ENCODE peak calls at places on chromosomes 12 and 14, in six cellular contexts. Z is IMR-90, Y is neuronal stem cell, H is mesenchymal stem cell, V is mesendoderm, X is H1. J is an unnamed sample.

GRCh38 chr12:82415402-82415801 is 57.1 kb downstream of the METTL25 start:
- DNase-seq in Y (no peak), X (no peak), Z (peak; percentile 49), H (no peak), V (no peak), J (peak; percentile 8)

GRCh38 chr12:98656289-98657101 is 11.4 kb downstream of the APAF1 start:
- DNase-seq in H (no peak), V (no peak), Y (no peak), Z (no peak), X (no peak), J (no peak)

GRCh38 chr14:93049867-93050331 is 65.8 kb downstream of the ITPK1 start:
- DNase-seq in V (no peak), H (no peak), X (no peak), Y (no peak), Z (no peak), J (no peak)

GRCh38 chr12:124833693-124834122 is 30.0 kb downstream of the SCARB1 start:
- DNase-seq in H (no peak), X (peak; percentile 82), Z (no peak), V (peak; percentile 75), Y (peak; percentile 81), J (no peak)

GRCh38 chr14:85516239-85517112 is 13.5 kb upstream of the FLRT2 start:
- DNase-seq in H (peak; percentile 50), Z (peak; percentile 88), X (no peak), Y (no peak), V (no peak), J (no peak)

GRCh38 chr14:99195602-99196309 is 76.2 kb downstream of the BCL11B start:
- DNase-seq in Z (no peak), X (no peak), Y (no peak), H (no peak), V (no peak), J (no peak)

GRCh38 chr14:105050551-105050897 is 14.7 kb downstream of the GPR132 start:
- DNase-seq in Y (no peak), X (no peak), V (no peak), H (peak; percentile 30), Z (peak; percentile 42), J (peak; percentile 54)

GRCh38 chr12:25415004-25415403 is 138.1 kb downstream of the LMNTD1 start:
- DNase-seq in X (no peak), Z (no peak), H (no peak), Y (no peak), V (no peak), J (no peak)

GRCh38 chr14:61475316-61475715 is 153.9 kb downstream of the PRKCH start:
- DNase-seq in Y (peak; percentile 37), H (peak; percentile 75), Z (peak; percentile 84), V (peak; percentile 65), X (no peak), J (no peak)

GRCh38 chr12:101598483-101598882 is 3.7 kb downstream of the MYBPC1 start:
- DNase-seq in X (no peak), Z (no peak), H (no peak), V (no peak), Y (no peak), J (no peak)

GRCh38 chr12:108313609-108314331 is 25.3 kb downstream of the CMKLR1 start:
- DNase-seq in V (peak; percentile 72), X (no peak), H (no peak), Y (no peak), Z (no peak), J (no peak)

GRCh38 chr12:75908961-75909699 is 122.4 kb downstream of the PHLDA1 start:
- DNase-seq in V (no peak), X (no peak), H (peak; percentile 44), Y (no peak), Z (peak; percentile 82), J (no peak)

GRCh38 chr12:30440826-30441602 is 254.7 kb downstream of the IPO8 start:
- DNase-seq in H (peak; percentile 64), Y (peak; percentile 12), X (no peak), V (peak; percentile 75), Z (peak; percentile 27), J (no peak)

GRCh38 chr12:43111608-43112007 is 440.4 kb downstream of the ADAMTS20 start:
- DNase-seq in Z (peak; percentile 7), X (no peak), H (no peak), Y (no peak), V (no peak), J (no peak)

GRCh38 chr12:12172106-12172511 is 94.7 kb downstream of the LRP6 start:
- DNase-seq in X (no peak), Z (peak; percentile 21), V (no peak), H (peak; percentile 47), Y (no peak), J (peak; percentile 11)

GRCh38 chr14:24286996-24287395 is 12.6 kb downstream of the DHRS1 start:
- DNase-seq in Z (no peak), V (no peak), H (no peak), Y (no peak), X (no peak), J (no peak)

GRCh38 chr14:90140956-90141316 is 79.1 kb downstream of the KCNK13 start:
- DNase-seq in Z (peak; percentile 71), X (no peak), Y (no peak), H (peak; percentile 14), V (peak; percentile 71), J (no peak)

GRCh38 chr14:42884100-42884499 is 1277.4 kb downstream of the LRFN5 start:
- DNase-seq in V (peak; percentile 49), X (no peak), H (peak; percentile 90), Z (peak; percentile 93), Y (no peak), J (peak; percentile 5)

GRCh38 chr14:53501361-53502320 is 348.5 kb upstream of the DDHD1 start:
- DNase-seq in X (no peak), V (no peak), Z (peak; percentile 93), H (peak; percentile 86), Y (no peak), J (peak; percentile 14)

GRCh38 chr14:67441672-67442071 is 29.7 kb upstream of the PLEK2 start:
- DNase-seq in Y (no peak), V (no peak), H (no peak), Z (no peak), X (no peak), J (no peak)

GRCh38 chr14:59229653-59230406 is 41.4 kb downstream of the DAAM1 start:
- DNase-seq in Y (no peak), H (no peak), X (no peak), V (no peak), Z (no peak), J (no peak)

GRCh38 chr12:50572275-50572674 is 67.5 kb downstream of the DIP2B start:
- DNase-seq in Z (peak; percentile 89), V (peak; percentile 56), H (peak; percentile 86), Y (no peak), X (no peak), J (peak; percentile 93)

GRCh38 chr14:45946251-45946650 is 693.2 kb upstream of the MIS18BP1 start:
- DNase-seq in Z (no peak), H (no peak), X (no peak), V (no peak), Y (no peak), J (no peak)

GRCh38 chr12:20404576-20405346 is 36.4 kb downstream of the PDE3A start:
- DNase-seq in X (no peak), H (no peak), V (no peak), Y (no peak), Z (peak; percentile 6), J (no peak)

DNA sequence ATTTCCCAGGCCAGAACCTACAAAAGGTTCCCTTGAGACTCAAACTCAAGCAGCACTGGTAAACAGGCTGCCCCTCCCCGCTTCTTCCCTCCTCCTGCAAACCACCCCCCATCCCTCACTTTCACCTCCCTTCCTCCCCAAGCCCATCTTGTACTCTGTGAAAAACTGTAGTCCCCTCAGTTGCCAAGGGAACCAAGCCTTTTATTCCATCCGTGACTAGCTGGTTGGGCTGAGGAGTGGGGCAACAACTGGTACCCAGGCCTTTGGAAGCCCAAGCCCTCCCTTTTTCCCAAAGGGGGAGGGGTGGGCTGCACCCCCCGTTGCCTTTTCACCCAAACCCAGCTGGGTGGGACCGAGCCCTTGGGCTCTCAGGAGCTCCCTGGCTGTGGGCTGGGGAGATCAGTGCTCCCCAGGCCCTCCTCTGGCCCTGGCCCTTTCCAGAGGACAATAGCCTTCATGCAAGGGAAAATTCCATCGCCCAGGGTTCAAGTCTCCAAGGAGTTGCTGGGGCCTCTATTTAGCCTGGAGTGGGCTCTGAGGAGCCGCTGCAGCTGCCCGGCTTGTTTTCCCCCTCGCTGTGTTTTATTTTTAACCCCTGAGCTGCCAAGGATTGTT is 61.9 kb downstream of the ZFP36L1 start:
- DNase-seq in H (no peak), X (peak; percentile 63), Y (peak; percentile 71), Z (no peak), V (peak; percentile 64), J (no peak)
- H3K4me3 ChIP-seq in H (no peak overlapping the region), X (peak overlapping the region; percentile 42), Y (no peak overlapping the region), Z (no peak overlapping the region), V (no peak overlapping the region), J (no peak overlapping the region)

GRCh38 chr12:6816598-6816997 is 5.0 kb upstream of the GPR162 start:
- DNase-seq in X (no peak), Z (no peak), Y (no peak), V (peak; percentile 57), H (no peak), J (no peak)
- H3K9ac ChIP-seq in X (no peak overlapping the region), Z (no peak overlapping the region), Y (no peak overlapping the region), V (no peak overlapping the region), H (no peak overlapping the region), J (no peak overlapping the region)

GRCh38 chr14:75450381-75451276 is 22.8 kb downstream of the JDP2 start:
- DNase-seq in Z (peak; percentile 40), Y (no peak), H (no peak), V (no peak), X (no peak), J (no peak)

GRCh38 chr14:75453817-75454434 is 26.1 kb downstream of the JDP2 start:
- DNase-seq in H (no peak), X (no peak), Z (no peak), V (peak; percentile 37), Y (no peak), J (no peak)

GRCh38 chr14:75452324-75452723 is 24.5 kb downstream of the JDP2 start:
- DNase-seq in Y (no peak), Z (no peak), X (no peak), V (peak; percentile 21), H (no peak), J (no peak)

GRCh38 chr14:75454963-75455546 is 27.2 kb downstream of the JDP2 start:
- DNase-seq in Z (peak; percentile 76), Y (no peak), H (peak; percentile 87), V (peak; percentile 54), X (no peak), J (peak; percentile 20)

GRCh38 chr14:75452900-75453816 is 25.3 kb downstream of the JDP2 start:
- DNase-seq in V (peak; percentile 99), X (peak; percentile 82), Z (peak; percentile 89), Y (peak; percentile 89), H (peak; percentile 93), J (peak; percentile 93)
- H2BK5ac ChIP-seq in V (no peak overlapping the region), X (peak overlapping the region; percentile 98), Z (peak overlapping the region; percentile 95), Y (peak overlapping the region; percentile 85), H (peak overlapping the region; percentile 1), J (peak overlapping the region; percentile 81)

DNA sequence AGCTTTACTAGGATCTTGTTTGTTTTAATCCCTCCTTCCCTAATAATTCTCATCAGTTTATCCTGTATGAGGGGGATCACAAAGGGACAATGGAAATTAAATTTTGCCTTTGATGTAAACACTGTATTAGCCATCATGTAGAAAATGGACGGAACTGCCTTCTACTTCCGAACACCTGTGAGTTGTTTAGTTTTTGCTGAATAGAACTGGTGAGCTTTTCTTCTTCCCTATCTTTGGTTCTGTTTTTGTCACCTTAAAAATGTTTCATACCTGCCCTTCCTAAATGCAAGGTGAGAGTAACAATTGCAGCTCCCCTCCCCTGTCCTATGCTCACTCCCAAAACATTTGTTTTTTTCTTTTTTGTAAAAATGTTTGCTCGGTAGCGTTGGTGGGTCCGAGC is 7.6 kb downstream of the FOXA1 start:
- DNase-seq in Y (no peak), X (no peak), H (no peak), V (no peak), Z (no peak), J (no peak)
- H3K4me3 ChIP-seq in Y (no peak overlapping the region), X (peak overlapping the region; percentile 63), H (no peak overlapping the region), V (no peak overlapping the region), Z (no peak overlapping the region), J (no peak overlapping the region)